ENCODE peak calls at places on chromosomes 1 and 21, in ten cellular contexts. One of them, this sample, is unnamed.

GRCh38 chr1:12488666-12489354 is 129.2 kb downstream of the DHRS3 start:
- DNase-seq in tibial artery: no peak
- DNase-seq in neuronal stem cell: no peak
- DNase-seq in T-cell: no peak
- DNase-seq in HL-60: no peak
- DNase-seq in upper lobe of right lung: no peak
- DNase-seq in EH: no peak
- DNase-seq in thyroid gland: no peak
- DNase-seq in stimulated activated CD8-positive, alpha-beta memory T cell treated with anti-CD3 and anti-CD28 coated beads, Interleukin-4, amount 100 ng/mL, for 1 hour: no peak
- DNase-seq in HEK293T: no peak
- DNase-seq in this sample: no peak

GRCh38 chr1:178134061-178134460 is 40.2 kb downstream of the RASAL2 start:
- DNase-seq in upper lobe of right lung: no peak
- DNase-seq in tibial artery: no peak
- DNase-seq in thyroid gland: no peak
- DNase-seq in HL-60: peak
- DNase-seq in T-cell: no peak
- DNase-seq in HEK293T: no peak
- DNase-seq in EH: peak
- DNase-seq in stimulated activated CD8-positive, alpha-beta memory T cell treated with anti-CD3 and anti-CD28 coated beads, Interleukin-4, amount 100 ng/mL, for 1 hour: no peak
- DNase-seq in neuronal stem cell: no peak
- DNase-seq in this sample: no peak

GRCh38 chr1:63772876-63773275 is 941 bp upstream of the ROR1 start:
- DNase-seq in EH: no peak
- DNase-seq in HEK293T: no peak
- DNase-seq in neuronal stem cell: no peak
- DNase-seq in thyroid gland: no peak
- DNase-seq in stimulated activated CD8-positive, alpha-beta memory T cell treated with anti-CD3 and anti-CD28 coated beads, Interleukin-4, amount 100 ng/mL, for 1 hour: no peak
- DNase-seq in upper lobe of right lung: no peak
- DNase-seq in HL-60: peak
- DNase-seq in tibial artery: no peak
- DNase-seq in T-cell: no peak
- DNase-seq in this sample: no peak

GRCh38 chr21:46550511-46550941 is 54.4 kb downstream of the S100B start:
- DNase-seq in EH: no peak
- DNase-seq in neuronal stem cell: no peak
- DNase-seq in tibial artery: no peak
- DNase-seq in upper lobe of right lung: no peak
- DNase-seq in thyroid gland: no peak
- DNase-seq in stimulated activated CD8-positive, alpha-beta memory T cell treated with anti-CD3 and anti-CD28 coated beads, Interleukin-4, amount 100 ng/mL, for 1 hour: peak
- DNase-seq in HL-60: no peak
- DNase-seq in HEK293T: no peak
- DNase-seq in T-cell: peak
- DNase-seq in this sample: peak

GRCh38 chr1:45011837-45012638 is at the start of gene UROD:
- DNase-seq in EH: peak
- DNase-seq in tibial artery: peak
- DNase-seq in HL-60: peak
- DNase-seq in upper lobe of right lung: peak
- DNase-seq in thyroid gland: peak
- DNase-seq in stimulated activated CD8-positive, alpha-beta memory T cell treated with anti-CD3 and anti-CD28 coated beads, Interleukin-4, amount 100 ng/mL, for 1 hour: peak
- DNase-seq in T-cell: peak
- DNase-seq in HEK293T: peak
- DNase-seq in neuronal stem cell: peak
- DNase-seq in this sample: peak

GRCh38 chr1:77533660-77534295 is 148.7 kb downstream of the ZZZ3 start:
- DNase-seq in T-cell: peak
- DNase-seq in EH: peak
- DNase-seq in stimulated activated CD8-positive, alpha-beta memory T cell treated with anti-CD3 and anti-CD28 coated beads, Interleukin-4, amount 100 ng/mL, for 1 hour: peak
- DNase-seq in tibial artery: peak
- DNase-seq in HEK293T: peak
- DNase-seq in upper lobe of right lung: no peak
- DNase-seq in neuronal stem cell: peak
- DNase-seq in thyroid gland: peak
- DNase-seq in HL-60: peak
- DNase-seq in this sample: peak

GRCh38 chr1:214571281-214571680 is 19.9 kb upstream of the PTPN14 start:
- DNase-seq in HEK293T: no peak
- DNase-seq in HL-60: no peak
- DNase-seq in T-cell: no peak
- DNase-seq in upper lobe of right lung: no peak
- DNase-seq in tibial artery: no peak
- DNase-seq in thyroid gland: no peak
- DNase-seq in neuronal stem cell: no peak
- DNase-seq in EH: no peak
- DNase-seq in stimulated activated CD8-positive, alpha-beta memory T cell treated with anti-CD3 and anti-CD28 coated beads, Interleukin-4, amount 100 ng/mL, for 1 hour: no peak
- DNase-seq in this sample: no peak

GRCh38 chr1:90713741-90714509 is 3.2 kb downstream of the BARHL2 start:
- DNase-seq in HEK293T: no peak
- DNase-seq in EH: no peak
- DNase-seq in neuronal stem cell: no peak
- DNase-seq in T-cell: no peak
- DNase-seq in HL-60: no peak
- DNase-seq in tibial artery: no peak
- DNase-seq in thyroid gland: no peak
- DNase-seq in upper lobe of right lung: no peak
- DNase-seq in stimulated activated CD8-positive, alpha-beta memory T cell treated with anti-CD3 and anti-CD28 coated beads, Interleukin-4, amount 100 ng/mL, for 1 hour: no peak
- DNase-seq in this sample: no peak

GRCh38 chr1:20472860-20473711 is 12.9 kb downstream of the CAMK2N1 start:
- DNase-seq in T-cell: no peak
- DNase-seq in EH: peak
- DNase-seq in HL-60: no peak
- DNase-seq in tibial artery: no peak
- DNase-seq in neuronal stem cell: peak
- DNase-seq in upper lobe of right lung: no peak
- DNase-seq in thyroid gland: peak
- DNase-seq in HEK293T: no peak
- DNase-seq in stimulated activated CD8-positive, alpha-beta memory T cell treated with anti-CD3 and anti-CD28 coated beads, Interleukin-4, amount 100 ng/mL, for 1 hour: no peak
- DNase-seq in this sample: no peak

GRCh38 chr1:111989531-111990025 is at the start of gene KCND3:
- DNase-seq in stimulated activated CD8-positive, alpha-beta memory T cell treated with anti-CD3 and anti-CD28 coated beads, Interleukin-4, amount 100 ng/mL, for 1 hour: no peak
- DNase-seq in thyroid gland: peak
- DNase-seq in HEK293T: peak
- DNase-seq in upper lobe of right lung: peak
- DNase-seq in HL-60: peak
- DNase-seq in T-cell: no peak
- DNase-seq in neuronal stem cell: peak
- DNase-seq in EH: peak
- DNase-seq in tibial artery: no peak
- DNase-seq in this sample: no peak

GRCh38 chr1:164757627-164758026 is 198.6 kb downstream of the PBX1 start:
- DNase-seq in thyroid gland: no peak
- DNase-seq in tibial artery: no peak
- DNase-seq in stimulated activated CD8-positive, alpha-beta memory T cell treated with anti-CD3 and anti-CD28 coated beads, Interleukin-4, amount 100 ng/mL, for 1 hour: no peak
- DNase-seq in EH: no peak
- DNase-seq in upper lobe of right lung: no peak
- DNase-seq in T-cell: no peak
- DNase-seq in HL-60: no peak
- DNase-seq in HEK293T: no peak
- DNase-seq in neuronal stem cell: no peak
- DNase-seq in this sample: no peak

GRCh38 chr1:8693092-8693491 is 124.3 kb downstream of the RERE start:
- DNase-seq in thyroid gland: no peak
- DNase-seq in HL-60: no peak
- DNase-seq in HEK293T: no peak
- DNase-seq in EH: no peak
- DNase-seq in upper lobe of right lung: no peak
- DNase-seq in tibial artery: no peak
- DNase-seq in stimulated activated CD8-positive, alpha-beta memory T cell treated with anti-CD3 and anti-CD28 coated beads, Interleukin-4, amount 100 ng/mL, for 1 hour: no peak
- DNase-seq in T-cell: no peak
- DNase-seq in neuronal stem cell: no peak
- DNase-seq in this sample: no peak

GRCh38 chr1:234408757-234409156 is 35.5 kb downstream of the COA6 start:
- DNase-seq in T-cell: peak
- DNase-seq in neuronal stem cell: no peak
- DNase-seq in tibial artery: no peak
- DNase-seq in HEK293T: no peak
- DNase-seq in HL-60: no peak
- DNase-seq in EH: no peak
- DNase-seq in upper lobe of right lung: no peak
- DNase-seq in thyroid gland: no peak
- DNase-seq in stimulated activated CD8-positive, alpha-beta memory T cell treated with anti-CD3 and anti-CD28 coated beads, Interleukin-4, amount 100 ng/mL, for 1 hour: no peak
- DNase-seq in this sample: peak

GRCh38 chr1:224432672-224433040 is 1.9 kb downstream of the WDR26 start:
- DNase-seq in thyroid gland: no peak
- DNase-seq in neuronal stem cell: no peak
- DNase-seq in T-cell: no peak
- DNase-seq in HEK293T: no peak
- DNase-seq in tibial artery: no peak
- DNase-seq in HL-60: no peak
- DNase-seq in upper lobe of right lung: no peak
- DNase-seq in stimulated activated CD8-positive, alpha-beta memory T cell treated with anti-CD3 and anti-CD28 coated beads, Interleukin-4, amount 100 ng/mL, for 1 hour: no peak
- DNase-seq in EH: no peak
- DNase-seq in this sample: no peak

GRCh38 chr1:5933676-5934057 is 58.6 kb downstream of the NPHP4 start:
- DNase-seq in EH: peak
- DNase-seq in tibial artery: no peak
- DNase-seq in HEK293T: no peak
- DNase-seq in thyroid gland: no peak
- DNase-seq in neuronal stem cell: no peak
- DNase-seq in HL-60: no peak
- DNase-seq in upper lobe of right lung: no peak
- DNase-seq in T-cell: no peak
- DNase-seq in stimulated activated CD8-positive, alpha-beta memory T cell treated with anti-CD3 and anti-CD28 coated beads, Interleukin-4, amount 100 ng/mL, for 1 hour: no peak
- DNase-seq in this sample: no peak

GRCh38 chr1:20896824-20897223 is 109.7 kb upstream of the HP1BP3 start:
- DNase-seq in stimulated activated CD8-positive, alpha-beta memory T cell treated with anti-CD3 and anti-CD28 coated beads, Interleukin-4, amount 100 ng/mL, for 1 hour: no peak
- DNase-seq in HL-60: no peak
- DNase-seq in upper lobe of right lung: no peak
- DNase-seq in HEK293T: no peak
- DNase-seq in tibial artery: no peak
- DNase-seq in EH: peak
- DNase-seq in thyroid gland: no peak
- DNase-seq in T-cell: no peak
- DNase-seq in neuronal stem cell: no peak
- DNase-seq in this sample: no peak

GRCh38 chr1:157302199-157302497 is 164.0 kb upstream of the ETV3 start:
- DNase-seq in HL-60: no peak
- DNase-seq in upper lobe of right lung: no peak
- DNase-seq in tibial artery: no peak
- DNase-seq in HEK293T: no peak
- DNase-seq in thyroid gland: no peak
- DNase-seq in stimulated activated CD8-positive, alpha-beta memory T cell treated with anti-CD3 and anti-CD28 coated beads, Interleukin-4, amount 100 ng/mL, for 1 hour: no peak
- DNase-seq in neuronal stem cell: no peak
- DNase-seq in EH: no peak
- DNase-seq in T-cell: no peak
- DNase-seq in this sample: no peak

GRCh38 chr1:145871994-145872411 is 13.1 kb upstream of the PIAS3 start:
- DNase-seq in stimulated activated CD8-positive, alpha-beta memory T cell treated with anti-CD3 and anti-CD28 coated beads, Interleukin-4, amount 100 ng/mL, for 1 hour: peak
- DNase-seq in EH: peak
- DNase-seq in HEK293T: no peak
- DNase-seq in upper lobe of right lung: peak
- DNase-seq in HL-60: peak
- DNase-seq in T-cell: peak
- DNase-seq in thyroid gland: peak
- DNase-seq in neuronal stem cell: no peak
- DNase-seq in tibial artery: peak
- DNase-seq in this sample: peak

GRCh38 chr1:18161690-18162089 is 54.1 kb downstream of the IGSF21 start:
- DNase-seq in EH: no peak
- DNase-seq in upper lobe of right lung: no peak
- DNase-seq in HL-60: no peak
- DNase-seq in stimulated activated CD8-positive, alpha-beta memory T cell treated with anti-CD3 and anti-CD28 coated beads, Interleukin-4, amount 100 ng/mL, for 1 hour: no peak
- DNase-seq in tibial artery: no peak
- DNase-seq in T-cell: no peak
- DNase-seq in neuronal stem cell: no peak
- DNase-seq in HEK293T: no peak
- DNase-seq in thyroid gland: no peak
- DNase-seq in this sample: no peak

GRCh38 chr21:34126269-34126668 is 52.9 kb downstream of the MRPS6 start:
- DNase-seq in T-cell: peak
- DNase-seq in neuronal stem cell: peak
- DNase-seq in tibial artery: no peak
- DNase-seq in EH: peak
- DNase-seq in upper lobe of right lung: no peak
- DNase-seq in HL-60: no peak
- DNase-seq in HEK293T: no peak
- DNase-seq in stimulated activated CD8-positive, alpha-beta memory T cell treated with anti-CD3 and anti-CD28 coated beads, Interleukin-4, amount 100 ng/mL, for 1 hour: no peak
- DNase-seq in thyroid gland: peak
- DNase-seq in this sample: peak

GRCh38 chr1:6163973-6164617 is 16.0 kb downstream of the CHD5 start:
- DNase-seq in stimulated activated CD8-positive, alpha-beta memory T cell treated with anti-CD3 and anti-CD28 coated beads, Interleukin-4, amount 100 ng/mL, for 1 hour: no peak
- DNase-seq in tibial artery: no peak
- DNase-seq in upper lobe of right lung: no peak
- DNase-seq in EH: no peak
- DNase-seq in T-cell: no peak
- DNase-seq in thyroid gland: no peak
- DNase-seq in neuronal stem cell: no peak
- DNase-seq in HEK293T: no peak
- DNase-seq in HL-60: no peak
- DNase-seq in this sample: no peak

GRCh38 chr1:206451146-206451545 is 19.1 kb upstream of the IKBKE start:
- DNase-seq in EH: no peak
- DNase-seq in HEK293T: no peak
- DNase-seq in upper lobe of right lung: no peak
- DNase-seq in HL-60: no peak
- DNase-seq in neuronal stem cell: no peak
- DNase-seq in tibial artery: peak
- DNase-seq in stimulated activated CD8-positive, alpha-beta memory T cell treated with anti-CD3 and anti-CD28 coated beads, Interleukin-4, amount 100 ng/mL, for 1 hour: no peak
- DNase-seq in thyroid gland: no peak
- DNase-seq in T-cell: no peak
- DNase-seq in this sample: no peak

GRCh38 chr1:81801834-81802531 is 1.2 kb downstream of the ADGRL2 start:
- DNase-seq in neuronal stem cell: no peak
- DNase-seq in HL-60: no peak
- DNase-seq in HEK293T: peak
- DNase-seq in tibial artery: peak
- DNase-seq in upper lobe of right lung: peak
- DNase-seq in EH: peak
- DNase-seq in stimulated activated CD8-positive, alpha-beta memory T cell treated with anti-CD3 and anti-CD28 coated beads, Interleukin-4, amount 100 ng/mL, for 1 hour: no peak
- DNase-seq in thyroid gland: peak
- DNase-seq in T-cell: no peak
- DNase-seq in this sample: no peak

GRCh38 chr1:145985502-145986439 is 10.6 kb downstream of the TXNIP start:
- DNase-seq in stimulated activated CD8-positive, alpha-beta memory T cell treated with anti-CD3 and anti-CD28 coated beads, Interleukin-4, amount 100 ng/mL, for 1 hour: no peak
- DNase-seq in tibial artery: peak
- DNase-seq in thyroid gland: peak
- DNase-seq in T-cell: no peak
- DNase-seq in EH: peak
- DNase-seq in neuronal stem cell: no peak
- DNase-seq in upper lobe of right lung: peak
- DNase-seq in HEK293T: no peak
- DNase-seq in HL-60: no peak
- DNase-seq in this sample: no peak

GRCh38 chr21:30391615-30392014 is 4.2 kb upstream of the KRTAP13-1 start:
- DNase-seq in stimulated activated CD8-positive, alpha-beta memory T cell treated with anti-CD3 and anti-CD28 coated beads, Interleukin-4, amount 100 ng/mL, for 1 hour: no peak
- DNase-seq in T-cell: no peak
- DNase-seq in tibial artery: no peak
- DNase-seq in HL-60: no peak
- DNase-seq in neuronal stem cell: no peak
- DNase-seq in thyroid gland: no peak
- DNase-seq in HEK293T: no peak
- DNase-seq in upper lobe of right lung: no peak
- DNase-seq in EH: no peak
- DNase-seq in this sample: no peak

GRCh38 chr1:154755858-154756730 is 114.0 kb downstream of the KCNN3 start:
- DNase-seq in stimulated activated CD8-positive, alpha-beta memory T cell treated with anti-CD3 and anti-CD28 coated beads, Interleukin-4, amount 100 ng/mL, for 1 hour: no peak
- DNase-seq in thyroid gland: no peak
- DNase-seq in upper lobe of right lung: no peak
- DNase-seq in neuronal stem cell: no peak
- DNase-seq in tibial artery: no peak
- DNase-seq in EH: peak
- DNase-seq in HL-60: no peak
- DNase-seq in HEK293T: no peak
- DNase-seq in T-cell: no peak
- DNase-seq in this sample: no peak